ENCODE peak calls at places on chromosomes 16 and 17, in eight cellular contexts. W is left ventricle myocardium inferior, B is cardiac muscle cell, Q is sigmoid colon, H is lung, D is neural progenitor cell, A is OCI-LY7, S is psoas muscle. C is an unnamed sample.

GRCh38 chr16:1745181-1745899 is 26.0 kb downstream of the NME3 start:
- DNase-seq in B (no peak), S (no peak), W (no peak), D (no peak), H (no peak), A (no peak), Q (no peak), C (no peak)

GRCh38 chr17:266701-267656 is 85.5 kb upstream of the DOC2B start:
- DNase-seq in H (no peak), W (peak; percentile 48), B (no peak), S (peak; percentile 65), D (peak; percentile 40), A (no peak), Q (peak; percentile 75), C (no peak)

GRCh38 chr16:85565796-85566501 is 47.2 kb upstream of the GSE1 start:
- DNase-seq in D (no peak), Q (no peak), W (no peak), B (no peak), S (no peak), A (no peak), H (no peak), C (no peak)

GRCh38 chr17:3935140-3935542 is 18.9 kb upstream of the P2RX1 start:
- DNase-seq in H (peak; percentile 80), W (peak; percentile 68), Q (no peak), S (peak; percentile 49), B (peak; percentile 88), D (peak; percentile 90), A (peak; percentile 71), C (no peak)

GRCh38 chr17:44981221-44981968 is 13.3 kb upstream of the C1QL1 start:
- DNase-seq in A (no peak), S (no peak), Q (no peak), W (no peak), H (no peak), B (no peak), D (no peak), C (no peak)

GRCh38 chr16:31460582-31461002 is 1.3 kb downstream of the ARMC5 start:
- DNase-seq in A (peak; percentile 67), B (no peak), S (no peak), D (peak; percentile 58), Q (peak; percentile 63), H (no peak), W (no peak), C (no peak)

GRCh38 chr16:67441289-67441753 is 10.4 kb downstream of the HSD11B2 start:
- DNase-seq in W (peak; percentile 58), A (no peak), D (no peak), B (no peak), S (peak; percentile 38), Q (no peak), H (peak; percentile 79), C (no peak)

GRCh38 chr17:7626307-7626706 is 1.3 kb downstream of the SAT2 start:
- DNase-seq in D (no peak), B (no peak), S (no peak), A (no peak), W (no peak), H (no peak), Q (peak; percentile 74), C (no peak)

GRCh38 chr17:45313927-45314760 is 2.7 kb downstream of the MAP3K14 start:
- DNase-seq in S (no peak), A (peak; percentile 53), H (no peak), D (no peak), B (no peak), W (no peak), Q (no peak), C (no peak)

GRCh38 chr17:80243526-80244433 is 16.9 kb upstream of the RNF213 start:
- DNase-seq in W (no peak), Q (no peak), H (no peak), B (no peak), S (peak; percentile 19), A (no peak), D (no peak), C (no peak)

GRCh38 chr16:27728691-27729090 is 178.7 kb downstream of the KATNIP start:
- DNase-seq in W (no peak), Q (no peak), H (no peak), S (no peak), D (no peak), A (no peak), B (no peak), C (no peak)

GRCh38 chr17:2703181-2703580 is 8.4 kb downstream of the CLUH start:
- DNase-seq in Q (peak; percentile 41), A (no peak), D (no peak), W (no peak), H (no peak), B (no peak), S (no peak), C (no peak)

GRCh38 chr17:14307560-14308024 is 6.7 kb downstream of the HS3ST3B1 start:
- DNase-seq in D (no peak), W (no peak), H (no peak), B (no peak), Q (no peak), A (no peak), S (no peak), C (no peak)

GRCh38 chr16:56577300-56577625 is 12.1 kb upstream of the MT3 start:
- DNase-seq in B (no peak), H (no peak), Q (no peak), D (no peak), W (no peak), S (no peak), A (no peak), C (no peak)
- TF ChIP-seq CTCF in B (no peak), H (no peak), Q (no peak), D (no peak), W (no peak), S (no peak), A (peak; percentile 34), C (no peak)

GRCh38 chr17:74268052-74268451 is 6.0 kb upstream of the DNAI2 start:
- DNase-seq in B (no peak), Q (no peak), D (no peak), W (no peak), A (no peak), H (peak; percentile 63), S (no peak), C (no peak)

GRCh38 chr17:74267579-74267978 is 6.5 kb upstream of the DNAI2 start:
- DNase-seq in A (no peak), W (no peak), Q (no peak), H (no peak), D (no peak), B (no peak), S (no peak), C (no peak)

GRCh38 chr17:74270333-74270732 is 3.7 kb upstream of the DNAI2 start:
- DNase-seq in H (no peak), B (no peak), Q (no peak), A (no peak), S (no peak), D (no peak), W (no peak), C (no peak)

GRCh38 chr17:74271281-74271680 is 2.8 kb upstream of the DNAI2 start:
- DNase-seq in W (no peak), D (no peak), A (no peak), B (no peak), H (no peak), S (no peak), Q (no peak), C (no peak)

GRCh38 chr17:74268554-74268953 is 5.5 kb upstream of the DNAI2 start:
- DNase-seq in S (no peak), D (no peak), Q (no peak), W (no peak), B (no peak), A (no peak), H (no peak), C (no peak)
- H3K4me1 ChIP-seq in S (peaks cover 5% of the 10 kb centered on the region), D (peaks cover 20% of the 10 kb centered on the region), Q (no peaks in the 10 kb centered on the region), W (peaks cover 21% of the 10 kb centered on the region), B (no peaks in the 10 kb centered on the region), A (no peaks in the 10 kb centered on the region), H (no peaks in the 10 kb centered on the region), C (no peaks in the 10 kb centered on the region)

DNA sequence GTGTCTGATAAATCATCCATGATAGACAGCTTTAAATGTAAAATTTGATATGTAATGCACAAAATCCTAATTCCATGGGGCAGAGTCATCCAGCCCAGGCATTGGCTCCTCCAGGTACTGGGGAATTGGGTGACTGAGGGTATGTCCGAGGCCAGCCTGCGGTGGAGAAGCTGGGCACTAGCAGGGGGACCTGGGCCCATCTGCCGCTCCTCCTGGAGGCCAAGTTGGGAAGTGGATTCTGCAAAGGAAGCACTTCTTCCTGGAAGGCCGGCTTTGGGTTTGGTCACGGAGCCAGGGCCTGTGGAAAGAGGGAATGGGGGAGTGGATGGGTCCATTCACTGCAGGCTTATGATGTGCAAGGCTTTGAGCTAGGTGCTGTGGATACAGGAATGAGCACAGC is 85.8 kb downstream of the GNAO1 start:
- DNase-seq in H (no peak), W (no peak), B (peak; percentile 42), S (no peak), A (no peak), D (peak; percentile 70), Q (no peak), C (no peak)
- TF ChIP-seq CTCF in H (no peak), W (peak; percentile 21), B (peak; percentile 21), S (no peak), A (no peak), D (peak; percentile 63), Q (no peak), C (no peak)

GRCh38 chr17:64398330-64398729 is 7.7 kb upstream of the PECAM1 start:
- DNase-seq in S (no peak), A (no peak), Q (no peak), W (no peak), B (no peak), H (no peak), D (no peak), C (no peak)

GRCh38 chr17:64400644-64401043 is 10.0 kb upstream of the PECAM1 start:
- DNase-seq in H (no peak), W (no peak), A (no peak), S (no peak), Q (no peak), B (no peak), D (no peak), C (no peak)

GRCh38 chr17:64399767-64400156 is 9.1 kb upstream of the PECAM1 start:
- DNase-seq in S (no peak), Q (no peak), H (no peak), A (no peak), W (no peak), D (no peak), B (no peak), C (no peak)

GRCh38 chr17:64401244-64401860 is 10.7 kb upstream of the PECAM1 start:
- DNase-seq in W (no peak), S (no peak), H (no peak), Q (no peak), D (no peak), B (no peak), A (no peak), C (no peak)

GRCh38 chr17:64399071-64399766 is 8.6 kb upstream of the PECAM1 start:
- DNase-seq in Q (peak; percentile 36), B (no peak), D (no peak), W (no peak), A (no peak), S (no peak), H (no peak), C (no peak)
- H3K4me1 ChIP-seq in Q (no peaks in the 10 kb centered on the region), B (no peaks in the 10 kb centered on the region), D (no peaks in the 10 kb centered on the region), W (no peaks in the 10 kb centered on the region), A (peaks cover 30% of the 10 kb centered on the region), S (no peaks in the 10 kb centered on the region), H (no peaks in the 10 kb centered on the region), C (peaks cover 57% of the 10 kb centered on the region)

C was measured in CD8-positive, alpha-beta T cell.